ENCODE peak calls at places on chromosome 22, in seven cellular contexts. F is colonic mucosa, Y is cardiac fibroblast, N is mucosa of descending colon, A is AG09309, O is RWPE1, G is GM12865. K is an unnamed sample.

GRCh38 chr22:40509401-40510134 is 127.0 kb downstream of the MRTFA start:
- DNase-seq in F (peak), O (peak), A (peak), G (no peak), N (no peak), Y (peak), K (no peak)

GRCh38 chr22:32206774-32207758 is 2.2 kb upstream of the RFPL2 start:
- DNase-seq in A (no peak), N (peak), F (peak), Y (peak), O (no peak), G (peak), K (no peak)

GRCh38 chr22:24009227-24010017 is 1.7 kb upstream of the CABIN1 start:
- DNase-seq in Y (no peak), N (no peak), F (no peak), A (no peak), O (no peak), G (no peak), K (no peak)

GRCh38 chr22:38628444-38628843 is 27.7 kb downstream of the FAM227A start:
- DNase-seq in Y (no peak), A (no peak), N (no peak), G (no peak), O (no peak), F (no peak), K (no peak)

GRCh38 chr22:40212126-40212525 is 34.4 kb downstream of the TNRC6B start:
- DNase-seq in N (no peak), O (no peak), F (no peak), G (no peak), A (no peak), Y (peak), K (peak)

GRCh38 chr22:42188808-42189447 is 58.3 kb upstream of the CYP2D6 start:
- DNase-seq in F (peak), Y (peak), G (no peak), A (no peak), O (peak), N (no peak), K (no peak)

GRCh38 chr22:23054531-23055257 is 15.6 kb upstream of the GNAZ start:
- DNase-seq in Y (no peak), F (peak), N (no peak), A (no peak), G (peak), O (no peak), K (no peak)

GRCh38 chr22:32325416-32325801 is 32.3 kb upstream of the RFPL3 start:
- DNase-seq in F (no peak), A (no peak), O (no peak), N (no peak), Y (no peak), G (no peak), K (no peak)

GRCh38 chr22:16932577-16932976 is 75.4 kb downstream of the GAB4 start:
- DNase-seq in O (no peak), N (no peak), Y (no peak), F (no peak), A (no peak), G (no peak), K (no peak)

GRCh38 chr22:44037519-44038370 is 13.6 kb downstream of the PARVB start:
- DNase-seq in O (peak), Y (peak), N (no peak), F (no peak), G (no peak), A (peak), K (no peak)

GRCh38 chr22:24445481-24446290 is 18.3 kb downstream of the ADORA2A start:
- DNase-seq in O (no peak), N (no peak), F (no peak), G (no peak), A (no peak), Y (no peak), K (no peak)

GRCh38 chr22:32686354-32686753 is 115.2 kb upstream of the TIMP3 start:
- DNase-seq in O (no peak), Y (no peak), G (no peak), N (no peak), F (no peak), A (no peak), K (no peak)

GRCh38 chr22:29205598-29206371 is at the start of gene EMID1:
- DNase-seq in Y (peak), G (peak), N (peak), A (no peak), O (no peak), F (no peak), K (no peak)

GRCh38 chr22:41273128-41273527 is 12.9 kb downstream of the RANGAP1 start:
- DNase-seq in A (no peak), G (no peak), Y (no peak), N (no peak), F (no peak), O (no peak), K (no peak)

GRCh38 chr22:25777870-25778269 is 35.9 kb downstream of the MYO18B start:
- DNase-seq in F (peak), A (peak), N (no peak), G (peak), Y (peak), O (peak), K (no peak)

GRCh38 chr22:25775501-25775900 is 33.5 kb downstream of the MYO18B start:
- DNase-seq in O (no peak), G (no peak), N (no peak), Y (peak), F (no peak), A (no peak), K (no peak)

GRCh38 chr22:25777411-25777810 is 35.4 kb downstream of the MYO18B start:
- DNase-seq in N (no peak), F (no peak), Y (no peak), A (no peak), O (no peak), G (no peak), K (no peak)

GRCh38 chr22:25772288-25772687 is 30.3 kb downstream of the MYO18B start:
- DNase-seq in Y (no peak), F (no peak), N (no peak), G (no peak), A (no peak), O (no peak), K (no peak)

DNA sequence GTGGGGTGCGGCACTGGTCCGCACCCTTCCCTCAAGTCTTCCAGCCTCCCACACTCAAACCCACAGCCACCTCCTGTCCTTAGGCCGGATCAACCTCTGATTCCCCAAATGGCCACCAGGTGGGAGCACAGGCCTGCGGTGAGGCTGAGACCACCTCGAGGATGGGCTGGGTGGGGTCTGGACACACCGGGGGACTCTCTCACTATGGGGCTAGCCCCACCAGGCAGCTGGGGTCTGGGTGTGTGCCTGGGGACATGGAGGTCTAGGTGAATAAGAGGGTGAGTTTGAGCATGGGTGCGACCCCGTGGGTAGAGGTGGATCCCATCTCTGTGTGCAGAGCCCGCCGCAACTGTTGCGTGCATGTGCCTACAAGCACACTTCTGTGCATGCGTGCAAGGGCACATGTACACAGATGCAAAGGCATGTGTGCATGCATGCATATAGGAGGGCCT is 32.6 kb downstream of the MYO18B start:
- DNase-seq in G (peak), A (no peak), N (no peak), F (no peak), O (no peak), Y (no peak), K (no peak)
- TF ChIP-seq CTCF in G (peak), A (peak), N (no peak), F (peak), O (peak), Y (peak), K (peak)

GRCh38 chr22:36368359-36368983 is 19.3 kb downstream of the MYH9 start:
- DNase-seq in O (peak), F (no peak), N (no peak), Y (peak), A (no peak), G (peak), K (no peak)
- TF ChIP-seq CTCF in O (no peak), F (no peak), N (no peak), Y (no peak), A (no peak), G (peak), K (no peak)

GRCh38 chr22:27808730-27809129 is 7.2 kb upstream of the MN1 start:
- DNase-seq in Y (no peak), A (no peak), F (no peak), O (no peak), N (no peak), G (no peak), K (no peak)
- TF ChIP-seq CTCF in Y (no peak), A (no peak), F (no peak), O (no peak), N (no peak), G (no peak), K (no peak)

DNA sequence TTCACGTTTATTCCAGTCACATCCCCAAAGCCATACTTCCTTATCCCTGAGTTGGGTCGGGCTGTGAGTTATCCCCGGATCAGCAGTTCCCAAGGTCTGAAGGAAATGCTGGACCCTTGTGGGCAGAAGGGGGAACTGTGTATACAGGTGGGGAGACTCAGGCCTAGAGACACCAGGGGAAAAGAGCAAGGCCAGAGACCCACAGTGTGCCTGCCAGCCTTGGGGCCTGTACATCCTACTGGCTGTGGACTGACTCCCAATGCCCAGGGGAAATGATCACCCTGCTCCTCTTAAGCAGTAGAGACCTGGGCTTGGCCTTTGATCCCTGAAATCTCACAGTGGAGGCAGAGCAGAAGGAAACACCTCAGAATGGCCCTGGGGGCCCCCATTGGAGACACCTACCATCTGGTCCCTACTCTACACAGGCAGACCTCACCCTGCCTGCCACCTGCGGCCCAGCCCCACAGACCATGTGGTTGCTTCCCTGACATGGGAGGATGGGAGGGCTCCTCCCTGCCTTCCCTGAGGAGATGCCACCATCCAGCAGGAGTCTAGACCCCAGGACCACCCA is 1.3 kb downstream of the SELENOM start:
- DNase-seq in O (no peak), Y (peak), N (no peak), F (peak), A (no peak), G (no peak), K (no peak)
- TF ChIP-seq CTCF in O (no peak), Y (peak), N (no peak), F (no peak), A (peak), G (no peak), K (no peak)

GRCh38 chr22:50296658-50297490 is 10.6 kb downstream of the PLXNB2 start:
- DNase-seq in A (no peak), F (no peak), Y (no peak), G (no peak), N (no peak), O (no peak), K (no peak)
- TF ChIP-seq CTCF in A (no peak), F (no peak), Y (no peak), G (no peak), N (no peak), O (no peak), K (no peak)

GRCh38 chr22:45548991-45549736 is 46.5 kb downstream of the FBLN1 start:
- DNase-seq in A (peak), G (no peak), N (peak), F (peak), Y (peak), O (peak), K (no peak)
- TF ChIP-seq CTCF in A (peak), G (no peak), N (peak), F (no peak), Y (peak), O (no peak), K (peak)

DNA sequence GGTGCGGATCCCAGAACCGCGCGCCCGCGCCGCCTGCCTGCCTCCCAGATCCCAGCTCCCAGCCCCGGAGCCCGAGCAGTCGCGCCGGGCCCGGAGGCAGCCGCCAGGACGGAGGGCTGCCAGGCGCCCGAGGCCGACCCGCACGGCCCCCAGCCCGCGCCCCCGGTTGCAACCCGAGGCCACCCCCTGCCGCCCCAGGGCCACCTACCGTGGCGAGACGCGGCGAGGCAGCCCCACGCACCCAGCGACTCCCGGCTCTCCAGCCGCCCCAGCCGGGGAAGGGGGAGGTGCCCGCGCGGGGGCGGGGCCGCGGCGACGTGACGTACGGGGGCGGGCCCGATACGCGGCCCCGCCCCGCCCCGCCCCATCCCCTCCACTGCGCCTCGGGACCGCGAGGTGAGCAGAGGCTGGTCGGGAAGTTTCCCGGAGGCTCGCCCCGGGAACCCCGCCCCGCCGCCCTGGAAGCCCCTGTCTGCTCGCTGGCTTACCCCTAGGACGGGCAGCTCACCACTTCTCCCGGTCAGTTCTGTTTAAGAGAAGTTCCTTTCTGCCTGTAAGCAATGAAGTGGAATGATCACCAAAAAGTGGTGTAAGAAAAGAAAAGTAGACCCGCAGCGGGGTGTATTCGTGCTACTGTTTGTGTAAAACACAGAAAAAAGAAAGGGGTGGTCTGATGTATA is at the start of gene TPST2:
- DNase-seq in F (peak), N (peak), Y (peak), G (peak), O (peak), A (no peak), K (peak)
- TF ChIP-seq CTCF in F (no peak), N (no peak), Y (no peak), G (no peak), O (no peak), A (no peak), K (no peak)

GRCh38 chr22:19772673-19773469 is 12.3 kb downstream of the TBX1 start:
- DNase-seq in F (no peak), N (no peak), A (no peak), G (peak), Y (no peak), O (no peak), K (no peak)
- TF ChIP-seq CTCF in F (no peak), N (no peak), A (no peak), G (peak), Y (no peak), O (no peak), K (no peak)

GRCh38 chr22:37222440-37222971 is 10.2 kb upstream of the SSTR3 start:
- DNase-seq in F (no peak), O (no peak), G (peak), A (no peak), N (no peak), Y (no peak), K (no peak)
- TF ChIP-seq CTCF in F (no peak), O (no peak), G (no peak), A (no peak), N (no peak), Y (no peak), K (no peak)